ENCODE peak calls at places on chromosomes 13 and 19, in seven cellular contexts. One of them, this sample, is unnamed.

GRCh38 chr13:92808007-92808406 is 418.6 kb upstream of the GPC6 start:
- DNase-seq in progenitor cell of endocrine pancreas: no peak
- DNase-seq in kidney glomerular epithelial cell: no peak
- DNase-seq in DND-41: no peak
- DNase-seq in B cell: no peak
- DNase-seq in activated T-cell treated with anti-CD3 and anti-CD28 coated beads for 1 hour: no peak
- DNase-seq in H54: no peak
- DNase-seq in this sample: no peak

GRCh38 chr13:24723206-24723605 is 40.8 kb upstream of the RNF17 start:
- DNase-seq in progenitor cell of endocrine pancreas: no peak
- DNase-seq in kidney glomerular epithelial cell: no peak
- DNase-seq in DND-41: no peak
- DNase-seq in B cell: no peak
- DNase-seq in activated T-cell treated with anti-CD3 and anti-CD28 coated beads for 1 hour: no peak
- DNase-seq in H54: no peak
- DNase-seq in this sample: no peak

GRCh38 chr19:3958836-3959765 is 11.8 kb downstream of the DAPK3 start:
- DNase-seq in progenitor cell of endocrine pancreas: no peak
- DNase-seq in kidney glomerular epithelial cell: no peak
- DNase-seq in DND-41: no peak
- DNase-seq in B cell: no peak
- DNase-seq in activated T-cell treated with anti-CD3 and anti-CD28 coated beads for 1 hour: no peak
- DNase-seq in H54: no peak
- DNase-seq in this sample: no peak

GRCh38 chr19:48991011-48991609 is 2.0 kb downstream of the GYS1 start:
- DNase-seq in progenitor cell of endocrine pancreas: no peak
- DNase-seq in kidney glomerular epithelial cell: no peak
- DNase-seq in DND-41: no peak
- DNase-seq in B cell: no peak
- DNase-seq in activated T-cell treated with anti-CD3 and anti-CD28 coated beads for 1 hour: no peak
- DNase-seq in H54: no peak
- DNase-seq in this sample: no peak

GRCh38 chr19:4357095-4357797 is 13.9 kb downstream of the MPND start:
- DNase-seq in progenitor cell of endocrine pancreas: no peak
- DNase-seq in kidney glomerular epithelial cell: no peak
- DNase-seq in DND-41: no peak
- DNase-seq in B cell: no peak
- DNase-seq in activated T-cell treated with anti-CD3 and anti-CD28 coated beads for 1 hour: no peak
- DNase-seq in H54: no peak
- DNase-seq in this sample: no peak

GRCh38 chr19:34430738-34431625 is 2.8 kb downstream of the UBA2 start:
- DNase-seq in progenitor cell of endocrine pancreas: no peak
- DNase-seq in kidney glomerular epithelial cell: peak; percentile 31
- DNase-seq in DND-41: peak; percentile 60
- DNase-seq in B cell: peak; percentile 61
- DNase-seq in activated T-cell treated with anti-CD3 and anti-CD28 coated beads for 1 hour: peak; percentile 4
- DNase-seq in H54: peak; percentile 35
- DNase-seq in this sample: peak; percentile 37

GRCh38 chr13:44465318-44465717 is 91.7 kb downstream of the SERP2 start:
- DNase-seq in progenitor cell of endocrine pancreas: no peak
- DNase-seq in kidney glomerular epithelial cell: peak; percentile 17
- DNase-seq in DND-41: no peak
- DNase-seq in B cell: no peak
- DNase-seq in activated T-cell treated with anti-CD3 and anti-CD28 coated beads for 1 hour: no peak
- DNase-seq in H54: no peak
- DNase-seq in this sample: no peak

GRCh38 chr13:51638497-51638871 is 54.2 kb downstream of the WDFY2 start:
- DNase-seq in progenitor cell of endocrine pancreas: no peak
- DNase-seq in kidney glomerular epithelial cell: no peak
- DNase-seq in DND-41: no peak
- DNase-seq in B cell: no peak
- DNase-seq in activated T-cell treated with anti-CD3 and anti-CD28 coated beads for 1 hour: no peak
- DNase-seq in H54: no peak
- DNase-seq in this sample: no peak

GRCh38 chr13:95256086-95256485 is 45.2 kb downstream of the ABCC4 start:
- DNase-seq in progenitor cell of endocrine pancreas: no peak
- DNase-seq in kidney glomerular epithelial cell: peak; percentile 98
- DNase-seq in DND-41: no peak
- DNase-seq in B cell: no peak
- DNase-seq in activated T-cell treated with anti-CD3 and anti-CD28 coated beads for 1 hour: no peak
- DNase-seq in H54: peak; percentile 70
- DNase-seq in this sample: peak; percentile 83

GRCh38 chr19:4580021-4580901 is 20.8 kb upstream of the SEMA6B start:
- DNase-seq in progenitor cell of endocrine pancreas: no peak
- DNase-seq in kidney glomerular epithelial cell: no peak
- DNase-seq in DND-41: no peak
- DNase-seq in B cell: no peak
- DNase-seq in activated T-cell treated with anti-CD3 and anti-CD28 coated beads for 1 hour: no peak
- DNase-seq in H54: no peak
- DNase-seq in this sample: no peak

GRCh38 chr19:16627928-16628182 is 149 bp downstream of the MED26 start:
- DNase-seq in progenitor cell of endocrine pancreas: no peak
- DNase-seq in kidney glomerular epithelial cell: no peak
- DNase-seq in DND-41: no peak
- DNase-seq in B cell: no peak
- DNase-seq in activated T-cell treated with anti-CD3 and anti-CD28 coated beads for 1 hour: no peak
- DNase-seq in H54: no peak
- DNase-seq in this sample: no peak

GRCh38 chr13:22427041-22427440 is 753.7 kb upstream of the SGCG start:
- DNase-seq in progenitor cell of endocrine pancreas: no peak
- DNase-seq in kidney glomerular epithelial cell: no peak
- DNase-seq in DND-41: no peak
- DNase-seq in B cell: no peak
- DNase-seq in activated T-cell treated with anti-CD3 and anti-CD28 coated beads for 1 hour: no peak
- DNase-seq in H54: no peak
- DNase-seq in this sample: no peak

GRCh38 chr19:45952691-45953505 is 20.8 kb downstream of the NOVA2 start:
- DNase-seq in progenitor cell of endocrine pancreas: peak; percentile 70
- DNase-seq in kidney glomerular epithelial cell: no peak
- DNase-seq in DND-41: peak; percentile 44
- DNase-seq in B cell: peak; percentile 44
- DNase-seq in activated T-cell treated with anti-CD3 and anti-CD28 coated beads for 1 hour: peak; percentile 22
- DNase-seq in H54: no peak
- DNase-seq in this sample: peak; percentile 89

GRCh38 chr19:10501971-10502523 is 1.1 kb downstream of the KEAP1 start:
- DNase-seq in progenitor cell of endocrine pancreas: peak; percentile 17
- DNase-seq in kidney glomerular epithelial cell: peak; percentile 25
- DNase-seq in DND-41: peak; percentile 56
- DNase-seq in B cell: no peak
- DNase-seq in activated T-cell treated with anti-CD3 and anti-CD28 coated beads for 1 hour: no peak
- DNase-seq in H54: peak; percentile 61
- DNase-seq in this sample: peak; percentile 68

GRCh38 chr19:23802290-23802689 is 43.6 kb upstream of the ZNF681 start:
- DNase-seq in progenitor cell of endocrine pancreas: no peak
- DNase-seq in kidney glomerular epithelial cell: no peak
- DNase-seq in DND-41: no peak
- DNase-seq in B cell: no peak
- DNase-seq in activated T-cell treated with anti-CD3 and anti-CD28 coated beads for 1 hour: no peak
- DNase-seq in H54: no peak
- DNase-seq in this sample: no peak

GRCh38 chr19:37511821-37512220 is 5.1 kb downstream of the ZNF793 start:
- DNase-seq in progenitor cell of endocrine pancreas: no peak
- DNase-seq in kidney glomerular epithelial cell: no peak
- DNase-seq in DND-41: no peak
- DNase-seq in B cell: no peak
- DNase-seq in activated T-cell treated with anti-CD3 and anti-CD28 coated beads for 1 hour: no peak
- DNase-seq in H54: no peak
- DNase-seq in this sample: no peak

GRCh38 chr19:16061943-16062342 is 14.4 kb upstream of the TPM4 start:
- DNase-seq in progenitor cell of endocrine pancreas: no peak
- DNase-seq in kidney glomerular epithelial cell: no peak
- DNase-seq in DND-41: no peak
- DNase-seq in B cell: no peak
- DNase-seq in activated T-cell treated with anti-CD3 and anti-CD28 coated beads for 1 hour: no peak
- DNase-seq in H54: no peak
- DNase-seq in this sample: no peak

GRCh38 chr19:7558667-7559066 is 23.1 kb downstream of the PNPLA6 start:
- DNase-seq in progenitor cell of endocrine pancreas: no peak
- DNase-seq in kidney glomerular epithelial cell: no peak
- DNase-seq in DND-41: no peak
- DNase-seq in B cell: no peak
- DNase-seq in activated T-cell treated with anti-CD3 and anti-CD28 coated beads for 1 hour: no peak
- DNase-seq in H54: no peak
- DNase-seq in this sample: no peak

GRCh38 chr19:45973564-45974338 is at the start of gene NOVA2:
- DNase-seq in progenitor cell of endocrine pancreas: peak; percentile 41
- DNase-seq in kidney glomerular epithelial cell: no peak
- DNase-seq in DND-41: peak; percentile 19
- DNase-seq in B cell: peak; percentile 52
- DNase-seq in activated T-cell treated with anti-CD3 and anti-CD28 coated beads for 1 hour: no peak
- DNase-seq in H54: peak; percentile 89
- DNase-seq in this sample: peak; percentile 70

GRCh38 chr13:71865858-71866172 is 1.2 kb downstream of the DACH1 start:
- DNase-seq in progenitor cell of endocrine pancreas: peak; percentile 14
- DNase-seq in kidney glomerular epithelial cell: no peak
- DNase-seq in DND-41: no peak
- DNase-seq in B cell: no peak
- DNase-seq in activated T-cell treated with anti-CD3 and anti-CD28 coated beads for 1 hour: no peak
- DNase-seq in H54: no peak
- DNase-seq in this sample: no peak

GRCh38 chr19:18776736-18777135 is 14.4 kb downstream of the COMP start:
- DNase-seq in progenitor cell of endocrine pancreas: no peak
- DNase-seq in kidney glomerular epithelial cell: no peak
- DNase-seq in DND-41: no peak
- DNase-seq in B cell: no peak
- DNase-seq in activated T-cell treated with anti-CD3 and anti-CD28 coated beads for 1 hour: no peak
- DNase-seq in H54: peak; percentile 73
- DNase-seq in this sample: peak; percentile 44

GRCh38 chr13:74778946-74779345 is 644.7 kb upstream of the KLF12 start:
- DNase-seq in progenitor cell of endocrine pancreas: no peak
- DNase-seq in kidney glomerular epithelial cell: no peak
- DNase-seq in DND-41: no peak
- DNase-seq in B cell: no peak
- DNase-seq in activated T-cell treated with anti-CD3 and anti-CD28 coated beads for 1 hour: no peak
- DNase-seq in H54: no peak
- DNase-seq in this sample: no peak

GRCh38 chr13:96994030-96994848 is at the start of gene OXGR1:
- DNase-seq in progenitor cell of endocrine pancreas: peak; percentile 14
- DNase-seq in kidney glomerular epithelial cell: peak; percentile 23
- DNase-seq in DND-41: no peak
- DNase-seq in B cell: no peak
- DNase-seq in activated T-cell treated with anti-CD3 and anti-CD28 coated beads for 1 hour: no peak
- DNase-seq in H54: no peak
- DNase-seq in this sample: peak; percentile 53

GRCh38 chr13:95603887-95604533 is 40.5 kb downstream of the DZIP1 start:
- DNase-seq in progenitor cell of endocrine pancreas: no peak
- DNase-seq in kidney glomerular epithelial cell: peak; percentile 75
- DNase-seq in DND-41: no peak
- DNase-seq in B cell: no peak
- DNase-seq in activated T-cell treated with anti-CD3 and anti-CD28 coated beads for 1 hour: no peak
- DNase-seq in H54: peak; percentile 30
- DNase-seq in this sample: peak; percentile 75

GRCh38 chr13:60431108-60431700 is 34.2 kb downstream of the TDRD3 start:
- DNase-seq in progenitor cell of endocrine pancreas: no peak
- DNase-seq in kidney glomerular epithelial cell: peak; percentile 57
- DNase-seq in DND-41: no peak
- DNase-seq in B cell: peak; percentile 62
- DNase-seq in activated T-cell treated with anti-CD3 and anti-CD28 coated beads for 1 hour: no peak
- DNase-seq in H54: peak; percentile 6
- DNase-seq in this sample: peak; percentile 44

GRCh38 chr13:29523199-29523931 is 72.1 kb downstream of the SLC7A1 start:
- DNase-seq in progenitor cell of endocrine pancreas: no peak
- DNase-seq in kidney glomerular epithelial cell: no peak
- DNase-seq in DND-41: no peak
- DNase-seq in B cell: no peak
- DNase-seq in activated T-cell treated with anti-CD3 and anti-CD28 coated beads for 1 hour: no peak
- DNase-seq in H54: no peak
- DNase-seq in this sample: no peak

GRCh38 chr19:49775742-49776370 is 9.1 kb downstream of the AP2A1 start:
- DNase-seq in progenitor cell of endocrine pancreas: no peak
- DNase-seq in kidney glomerular epithelial cell: no peak
- DNase-seq in DND-41: no peak
- DNase-seq in B cell: no peak
- DNase-seq in activated T-cell treated with anti-CD3 and anti-CD28 coated beads for 1 hour: no peak
- DNase-seq in H54: no peak
- DNase-seq in this sample: no peak

This sample was measured in Caki2.